ENCODE peak calls at places on chromosomes 4 and X, in ten cellular contexts. One of them, this sample, is unnamed.

GRCh38 chr4:185914583-185915199 is 102.7 kb upstream of the SORBS2 start:
- DNase-seq in OCI-LY7: no peak
- DNase-seq in body of pancreas: no peak
- DNase-seq in A549: no peak
- DNase-seq in RWPE2: no peak
- DNase-seq in HL-60: no peak
- DNase-seq in uterus: no peak
- DNase-seq in heart left ventricle: no peak
- DNase-seq in right lobe of liver: no peak
- DNase-seq in ovary: no peak
- DNase-seq in this sample: no peak

GRCh38 chr4:163284304-163284703 is 48.1 kb downstream of the NPY1R start:
- DNase-seq in ovary: no peak
- DNase-seq in HL-60: no peak
- DNase-seq in right lobe of liver: no peak
- DNase-seq in uterus: no peak
- DNase-seq in A549: no peak
- DNase-seq in RWPE2: no peak
- DNase-seq in OCI-LY7: peak
- DNase-seq in body of pancreas: no peak
- DNase-seq in heart left ventricle: no peak
- DNase-seq in this sample: no peak

GRCh38 chr4:169618286-169618685 is 2.1 kb upstream of the CLCN3 start:
- DNase-seq in HL-60: no peak
- DNase-seq in uterus: no peak
- DNase-seq in body of pancreas: no peak
- DNase-seq in right lobe of liver: no peak
- DNase-seq in A549: no peak
- DNase-seq in ovary: no peak
- DNase-seq in OCI-LY7: no peak
- DNase-seq in RWPE2: no peak
- DNase-seq in heart left ventricle: no peak
- DNase-seq in this sample: no peak

GRCh38 chr4:160810415-160810814 is 1353.4 kb downstream of the FSTL5 start:
- DNase-seq in RWPE2: no peak
- DNase-seq in A549: no peak
- DNase-seq in heart left ventricle: no peak
- DNase-seq in body of pancreas: no peak
- DNase-seq in uterus: no peak
- DNase-seq in right lobe of liver: no peak
- DNase-seq in OCI-LY7: no peak
- DNase-seq in ovary: no peak
- DNase-seq in HL-60: no peak
- DNase-seq in this sample: no peak

GRCh38 chr4:118173126-118173525 is 138.8 kb downstream of the NDST3 start:
- DNase-seq in HL-60: no peak
- DNase-seq in heart left ventricle: no peak
- DNase-seq in uterus: no peak
- DNase-seq in A549: no peak
- DNase-seq in body of pancreas: no peak
- DNase-seq in ovary: no peak
- DNase-seq in OCI-LY7: no peak
- DNase-seq in right lobe of liver: no peak
- DNase-seq in RWPE2: no peak
- DNase-seq in this sample: no peak

GRCh38 chr4:6855692-6856297 is 53.8 kb upstream of the TBC1D14 start:
- DNase-seq in HL-60: peak
- DNase-seq in ovary: no peak
- DNase-seq in heart left ventricle: peak
- DNase-seq in uterus: no peak
- DNase-seq in RWPE2: no peak
- DNase-seq in body of pancreas: no peak
- DNase-seq in A549: peak
- DNase-seq in OCI-LY7: no peak
- DNase-seq in right lobe of liver: no peak
- DNase-seq in this sample: no peak

GRCh38 chr4:69649207-69649606 is 3.8 kb downstream of the UGT2A1 start:
- DNase-seq in A549: no peak
- DNase-seq in ovary: no peak
- DNase-seq in HL-60: no peak
- DNase-seq in body of pancreas: no peak
- DNase-seq in right lobe of liver: no peak
- DNase-seq in heart left ventricle: no peak
- DNase-seq in OCI-LY7: no peak
- DNase-seq in uterus: no peak
- DNase-seq in RWPE2: no peak
- DNase-seq in this sample: no peak

GRCh38 chrX:140433582-140433981 is 71.3 kb downstream of the SOX3 start:
- DNase-seq in right lobe of liver: no peak
- DNase-seq in ovary: no peak
- DNase-seq in heart left ventricle: no peak
- DNase-seq in HL-60: no peak
- DNase-seq in A549: no peak
- DNase-seq in OCI-LY7: no peak
- DNase-seq in body of pancreas: no peak
- DNase-seq in uterus: no peak
- DNase-seq in RWPE2: no peak
- DNase-seq in this sample: no peak

GRCh38 chr4:123090886-123091285 is 168.5 kb upstream of the NUDT6 start:
- DNase-seq in A549: no peak
- DNase-seq in OCI-LY7: no peak
- DNase-seq in RWPE2: no peak
- DNase-seq in HL-60: no peak
- DNase-seq in heart left ventricle: no peak
- DNase-seq in ovary: no peak
- DNase-seq in uterus: no peak
- DNase-seq in right lobe of liver: no peak
- DNase-seq in body of pancreas: no peak
- DNase-seq in this sample: no peak
- H3K27ac ChIP-seq in A549: no peak
- H3K27ac ChIP-seq in OCI-LY7: no peak
- H3K27ac ChIP-seq in RWPE2: no peak
- H3K27ac ChIP-seq in HL-60: no peak
- H3K27ac ChIP-seq in heart left ventricle: no peak
- H3K27ac ChIP-seq in ovary: no peak
- H3K27ac ChIP-seq in uterus: no peak
- H3K27ac ChIP-seq in right lobe of liver: no peak
- H3K27ac ChIP-seq in body of pancreas: no peak
- H3K27ac ChIP-seq in this sample: no peak

GRCh38 chrX:71128915-71129765 is 10.7 kb downstream of the MED12 start:
- DNase-seq in heart left ventricle: peak
- DNase-seq in RWPE2: no peak
- DNase-seq in HL-60: peak
- DNase-seq in right lobe of liver: peak
- DNase-seq in body of pancreas: peak
- DNase-seq in OCI-LY7: peak
- DNase-seq in A549: peak
- DNase-seq in uterus: peak
- DNase-seq in ovary: peak
- DNase-seq in this sample: no peak

GRCh38 chrX:71131510-71131909 is 13.1 kb downstream of the MED12 start:
- DNase-seq in HL-60: no peak
- DNase-seq in A549: no peak
- DNase-seq in RWPE2: no peak
- DNase-seq in OCI-LY7: no peak
- DNase-seq in body of pancreas: no peak
- DNase-seq in uterus: no peak
- DNase-seq in ovary: no peak
- DNase-seq in heart left ventricle: no peak
- DNase-seq in right lobe of liver: no peak
- DNase-seq in this sample: no peak

DNA sequence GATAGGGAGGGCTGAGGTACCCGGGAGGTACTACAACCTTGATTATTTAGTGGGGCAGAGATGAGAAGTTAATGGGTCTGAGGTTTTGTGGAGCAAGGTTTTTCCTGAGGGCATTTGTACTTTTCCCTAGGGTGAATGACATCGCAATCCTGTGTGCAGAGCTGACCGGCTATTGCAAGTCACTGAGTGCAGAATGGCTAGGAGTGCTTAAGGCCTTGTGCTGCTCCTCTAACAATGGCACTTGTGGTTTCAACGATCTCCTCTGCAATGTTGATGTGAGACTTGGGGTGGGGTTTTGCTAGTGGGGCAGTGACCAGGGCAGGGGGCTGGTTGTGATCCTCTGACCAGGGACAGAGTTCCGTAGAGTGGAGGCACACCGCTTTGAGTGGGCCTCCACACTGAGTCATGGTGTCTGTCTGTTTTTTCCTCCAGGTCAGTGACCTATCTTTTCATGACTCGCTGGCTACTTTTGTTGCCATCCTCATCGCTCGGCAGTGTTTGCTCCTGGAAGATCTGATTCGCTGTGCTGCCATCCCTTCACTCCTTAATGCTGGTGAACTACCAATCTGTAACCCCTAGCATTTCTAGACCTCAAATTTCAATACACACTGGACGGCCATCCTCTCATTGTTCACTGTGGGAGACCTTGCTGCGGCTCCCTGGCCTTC is 9.9 kb downstream of the MED12 start:
- DNase-seq in HL-60: no peak
- DNase-seq in A549: no peak
- DNase-seq in OCI-LY7: no peak
- DNase-seq in RWPE2: no peak
- DNase-seq in right lobe of liver: no peak
- DNase-seq in heart left ventricle: no peak
- DNase-seq in ovary: no peak
- DNase-seq in body of pancreas: no peak
- DNase-seq in uterus: no peak
- DNase-seq in this sample: no peak
- TF ChIP-seq CTCF in HL-60: no peak
- TF ChIP-seq CTCF in A549: no peak
- TF ChIP-seq CTCF in OCI-LY7: no peak
- TF ChIP-seq CTCF in RWPE2: no peak
- TF ChIP-seq CTCF in right lobe of liver: no peak
- TF ChIP-seq CTCF in heart left ventricle: no peak
- TF ChIP-seq CTCF in ovary: no peak
- TF ChIP-seq CTCF in body of pancreas: no peak
- TF ChIP-seq CTCF in uterus: no peak
- TF ChIP-seq CTCF in this sample: no peak

GRCh38 chr4:99945718-99946345 is 586 bp downstream of the DNAJB14 start:
- DNase-seq in OCI-LY7: peak
- DNase-seq in HL-60: peak
- DNase-seq in right lobe of liver: no peak
- DNase-seq in ovary: no peak
- DNase-seq in heart left ventricle: no peak
- DNase-seq in RWPE2: no peak
- DNase-seq in A549: no peak
- DNase-seq in body of pancreas: no peak
- DNase-seq in uterus: no peak
- DNase-seq in this sample: no peak

GRCh38 chr4:99946346-99947189 is at the start of gene DNAJB14:
- DNase-seq in RWPE2: peak
- DNase-seq in ovary: peak
- DNase-seq in right lobe of liver: peak
- DNase-seq in A549: no peak
- DNase-seq in heart left ventricle: peak
- DNase-seq in uterus: peak
- DNase-seq in OCI-LY7: peak
- DNase-seq in body of pancreas: peak
- DNase-seq in HL-60: peak
- DNase-seq in this sample: peak

GRCh38 chr4:99949034-99949998 is 759 bp downstream of the H2AZ1 start:
- DNase-seq in heart left ventricle: peak
- DNase-seq in RWPE2: peak
- DNase-seq in A549: no peak
- DNase-seq in OCI-LY7: peak
- DNase-seq in ovary: peak
- DNase-seq in uterus: peak
- DNase-seq in right lobe of liver: peak
- DNase-seq in body of pancreas: peak
- DNase-seq in HL-60: peak
- DNase-seq in this sample: peak

GRCh38 chr4:99947190-99947578 is 766 bp upstream of the DNAJB14 start:
- DNase-seq in A549: no peak
- DNase-seq in uterus: no peak
- DNase-seq in RWPE2: no peak
- DNase-seq in ovary: no peak
- DNase-seq in heart left ventricle: no peak
- DNase-seq in right lobe of liver: no peak
- DNase-seq in body of pancreas: no peak
- DNase-seq in HL-60: no peak
- DNase-seq in OCI-LY7: no peak
- DNase-seq in this sample: no peak

DNA sequence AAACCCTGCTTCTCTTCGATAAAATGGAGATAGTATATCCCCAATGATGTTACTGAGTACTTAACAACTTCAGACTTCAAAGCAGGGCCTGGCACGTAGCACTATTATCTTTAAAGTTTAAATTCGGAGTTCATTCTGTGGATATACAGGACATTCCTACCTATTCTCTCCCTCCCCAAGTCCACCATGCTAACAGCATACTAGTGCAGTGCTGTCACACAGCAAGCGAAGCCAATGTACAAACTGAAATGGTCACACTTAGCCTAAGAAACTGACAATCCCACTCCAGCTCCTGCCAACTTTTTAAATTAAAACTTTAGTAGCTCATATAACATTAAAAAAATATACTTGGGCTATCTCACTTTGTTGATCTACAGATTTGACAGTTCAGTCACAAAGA is 1.2 kb upstream of the DNAJB14 start:
- DNase-seq in body of pancreas: no peak
- DNase-seq in ovary: no peak
- DNase-seq in heart left ventricle: no peak
- DNase-seq in HL-60: no peak
- DNase-seq in RWPE2: no peak
- DNase-seq in A549: no peak
- DNase-seq in OCI-LY7: no peak
- DNase-seq in uterus: no peak
- DNase-seq in right lobe of liver: no peak
- DNase-seq in this sample: no peak
- H3K4me3 ChIP-seq in body of pancreas: no peak
- H3K4me3 ChIP-seq in ovary: no peak
- H3K4me3 ChIP-seq in heart left ventricle: peak
- H3K4me3 ChIP-seq in HL-60: peak
- H3K4me3 ChIP-seq in RWPE2: no peak
- H3K4me3 ChIP-seq in A549: no peak
- H3K4me3 ChIP-seq in OCI-LY7: peak
- H3K4me3 ChIP-seq in uterus: no peak
- H3K4me3 ChIP-seq in right lobe of liver: no peak
- H3K4me3 ChIP-seq in this sample: no peak

DNA sequence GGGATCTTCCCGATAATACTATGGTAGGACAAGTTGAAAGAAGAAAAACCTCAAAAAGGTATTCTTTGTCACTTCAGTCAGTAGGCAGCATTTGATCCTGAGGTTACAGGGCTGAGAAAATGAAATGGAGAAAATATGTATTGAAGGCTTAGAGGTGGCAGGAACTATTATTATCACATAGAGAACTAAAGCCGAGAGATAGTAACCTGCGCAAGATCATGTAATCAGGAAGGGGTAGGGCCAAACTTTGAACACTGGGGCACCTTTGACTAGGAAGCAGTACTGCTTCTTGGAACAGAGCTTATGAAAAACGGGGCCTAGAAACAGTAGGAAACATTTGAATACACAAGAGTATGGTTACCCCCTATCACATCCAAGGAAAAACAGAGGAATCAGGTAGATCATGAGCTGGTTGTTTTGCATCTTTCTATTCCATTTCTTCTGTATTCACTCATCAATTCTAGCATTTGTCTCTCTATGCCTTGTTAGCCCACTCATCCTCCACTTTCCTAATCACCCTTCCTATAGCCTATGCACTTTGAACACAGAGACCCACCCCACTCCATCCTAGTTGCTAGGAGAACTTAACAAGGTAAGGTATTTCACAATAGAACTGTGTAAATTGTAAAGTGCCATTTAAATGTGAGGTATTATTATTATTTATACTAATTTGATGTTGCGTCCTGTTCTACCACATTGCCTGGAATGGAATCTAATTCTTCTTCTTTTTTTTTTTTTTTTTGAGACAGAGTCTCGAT is 34.6 kb upstream of the SLC9A7 start:
- DNase-seq in heart left ventricle: no peak
- DNase-seq in ovary: no peak
- DNase-seq in RWPE2: no peak
- DNase-seq in body of pancreas: no peak
- DNase-seq in A549: no peak
- DNase-seq in uterus: no peak
- DNase-seq in OCI-LY7: no peak
- DNase-seq in HL-60: peak
- DNase-seq in right lobe of liver: no peak
- DNase-seq in this sample: no peak
- H3K27ac ChIP-seq in heart left ventricle: no peak
- H3K27ac ChIP-seq in ovary: no peak
- H3K27ac ChIP-seq in RWPE2: peak
- H3K27ac ChIP-seq in body of pancreas: peak
- H3K27ac ChIP-seq in A549: peak
- H3K27ac ChIP-seq in uterus: no peak
- H3K27ac ChIP-seq in OCI-LY7: no peak
- H3K27ac ChIP-seq in HL-60: peak
- H3K27ac ChIP-seq in right lobe of liver: no peak
- H3K27ac ChIP-seq in this sample: no peak

This sample was measured in kidney.